ENCODE peak calls at places on chromosomes 7 and 10, in four cellular contexts. F is brain microvascular endothelial cell, J is Peyer's patch, R is globus pallidus. B is an unnamed sample.

GRCh38 chr7:24406053-24406561 is 122.1 kb downstream of the NPY start:
- DNase-seq in J (no peak), F (no peak), R (no peak), B (no peak)

GRCh38 chr10:56763090-56763489 is 402.0 kb upstream of the ZWINT start:
- DNase-seq in J (no peak), R (no peak), F (no peak), B (no peak)

GRCh38 chr10:70283445-70284399 is at the start of gene NPFFR1:
- DNase-seq in J (no peak), F (no peak), R (no peak), B (no peak)

GRCh38 chr7:149799397-149800168 is 26.2 kb upstream of the ZNF467 start:
- DNase-seq in F (no peak), R (no peak), J (peak; percentile 75), B (peak; percentile 54)

GRCh38 chr10:7133270-7133669 is 277.6 kb downstream of the SFMBT2 start:
- DNase-seq in R (no peak), J (no peak), F (no peak), B (no peak)

GRCh38 chr10:14332895-14333294 is 2.2 kb upstream of the FRMD4A start:
- DNase-seq in R (no peak), J (no peak), F (no peak), B (no peak)

GRCh38 chr10:11424456-11425287 is 186.8 kb downstream of the USP6NL start:
- DNase-seq in R (peak; percentile 37), J (peak; percentile 68), F (peak; percentile 46), B (peak; percentile 32)

GRCh38 chr7:123738356-123738755 is 10.4 kb downstream of the WASL start:
- DNase-seq in R (no peak), F (no peak), J (peak; percentile 57), B (no peak)

GRCh38 chr7:104794154-104794553 is 219.9 kb upstream of the KMT2E start:
- DNase-seq in R (no peak), F (no peak), J (no peak), B (no peak)

GRCh38 chr7:80403686-80404241 is 108.1 kb downstream of the GNAT3 start:
- DNase-seq in F (no peak), J (no peak), R (no peak), B (no peak)

GRCh38 chr10:5376450-5376849 is 11.7 kb downstream of the UCN3 start:
- DNase-seq in R (no peak), F (no peak), J (no peak), B (no peak)

GRCh38 chr7:32891046-32891799 is at the start of gene KBTBD2:
- DNase-seq in F (peak; percentile 72), J (peak; percentile 92), R (peak; percentile 73), B (peak; percentile 85)

GRCh38 chr10:70426835-70427234 is 14.6 kb downstream of the NODAL start:
- DNase-seq in F (no peak), R (no peak), J (no peak), B (no peak)

GRCh38 chr7:8035190-8035589 is 66.6 kb downstream of the GLCCI1 start:
- DNase-seq in J (no peak), R (no peak), F (no peak), B (no peak)

GRCh38 chr7:93018666-93019065 is 99.1 kb downstream of the SAMD9 start:
- DNase-seq in R (no peak), F (no peak), J (no peak), B (no peak)

GRCh38 chr7:50838675-50839377 is 56.1 kb upstream of the GRB10 start:
- DNase-seq in R (no peak), J (no peak), F (peak; percentile 96), B (no peak)

GRCh38 chr7:150937848-150938561 is 40.1 kb downstream of the KCNH2 start:
- DNase-seq in F (peak; percentile 3), J (peak; percentile 46), R (no peak), B (no peak)

GRCh38 chr10:127739908-127740307 is 2.9 kb downstream of the FOXI2 start:
- DNase-seq in R (no peak), F (no peak), J (no peak), B (no peak)

GRCh38 chr10:103849212-103849877 is 6.0 kb downstream of the SH3PXD2A start:
- DNase-seq in J (no peak), R (no peak), F (no peak), B (no peak)

GRCh38 chr10:33273295-33274002 is 61.0 kb downstream of the NRP1 start:
- DNase-seq in J (peak; percentile 71), F (peak; percentile 90), R (peak; percentile 34), B (peak; percentile 78)

GRCh38 chr10:15719062-15719898 is 442 bp downstream of the ITGA8 start:
- DNase-seq in F (peak; percentile 4), R (no peak), J (no peak), B (peak; percentile 27)

GRCh38 chr10:48638158-48638557 is 33.3 kb upstream of the ARHGAP22 start:
- DNase-seq in R (no peak), J (no peak), F (no peak), B (no peak)

GRCh38 chr10:14605231-14605925 is 169.3 kb downstream of the FAM107B start:
- DNase-seq in F (no peak), J (no peak), R (no peak), B (no peak)

GRCh38 chr7:39650676-39651075 is 27.3 kb downstream of the RALA start:
- DNase-seq in R (no peak), J (no peak), F (peak; percentile 64), B (no peak)

B was measured in transverse colon.